ENCODE peak calls at places on chromosomes 16 and 17, in four cellular contexts. T, L, I and G are unnamed samples.

GRCh38 chr17:73420897-73421296 is 109.1 kb upstream of the CDC42EP4 start:
- DNase-seq in I (no peak), L (peak), T (peak), G (no peak)

GRCh38 chr17:7989781-7990655 is 12.4 kb upstream of the GUCY2D start:
- DNase-seq in T (peak), L (peak), I (peak), G (peak)

GRCh38 chr16:47053895-47054294 is 80.4 kb upstream of the DNAJA2 start:
- DNase-seq in T (no peak), L (no peak), I (no peak), G (no peak)

GRCh38 chr17:57097832-57098421 is 12.9 kb downstream of the AKAP1 start:
- DNase-seq in T (no peak), L (no peak), I (no peak), G (no peak)

GRCh38 chr16:85123891-85124635 is 11.8 kb upstream of the CIBAR2 start:
- DNase-seq in I (no peak), T (no peak), L (no peak), G (no peak)

GRCh38 chr16:23595951-23596720 is at the start of gene NDUFAB1:
- DNase-seq in I (peak), T (peak), L (peak), G (peak)

GRCh38 chr17:34146440-34147043 is 108.5 kb upstream of the CCL2 start:
- DNase-seq in L (peak), T (peak), I (no peak), G (peak)

GRCh38 chr17:7294614-7295153 is at the start of gene YBX2:
- DNase-seq in I (no peak), L (peak), T (peak), G (peak)

GRCh38 chr16:2339521-2340484 is 725 bp downstream of the ABCA3 start:
- DNase-seq in I (no peak), L (peak), T (peak), G (peak)

GRCh38 chr16:24993722-24994686 is 21.2 kb downstream of the ARHGAP17 start:
- DNase-seq in T (no peak), I (no peak), L (peak), G (no peak)

GRCh38 chr17:44913676-44914075 is 1.6 kb downstream of the GFAP start:
- DNase-seq in L (peak), T (no peak), I (no peak), G (no peak)

GRCh38 chr16:89873109-89873821 is at the start of gene TCF25:
- DNase-seq in L (peak), T (peak), I (peak), G (peak)

GRCh38 chr16:10940501-10941079 is 1.7 kb downstream of the DEXI start:
- DNase-seq in I (no peak), L (no peak), T (no peak), G (no peak)

GRCh38 chr17:50986989-50987660 is 121.0 kb upstream of the TOB1 start:
- DNase-seq in L (no peak), I (no peak), T (no peak), G (no peak)

GRCh38 chr16:28067604-28068382 is 4.3 kb upstream of the GSG1L start:
- DNase-seq in I (no peak), T (no peak), L (no peak), G (no peak)

GRCh38 chr16:84482001-84482891 is 22.2 kb downstream of the MEAK7 start:
- DNase-seq in T (peak), L (no peak), I (no peak), G (no peak)

GRCh38 chr16:85616608-85617311 is 3.6 kb downstream of the GSE1 start:
- DNase-seq in I (peak), T (peak), L (no peak), G (peak)

GRCh38 chr16:84278968-84279367 is 15.7 kb upstream of the WFDC1 start:
- DNase-seq in T (no peak), L (no peak), I (no peak), G (no peak)

GRCh38 chr17:32907583-32907982 is 20.4 kb upstream of the TMEM98 start:
- DNase-seq in L (no peak), I (no peak), T (no peak), G (no peak)

GRCh38 chr17:69058165-69058564 is 2.6 kb downstream of the ABCA9 start:
- DNase-seq in I (no peak), L (no peak), T (peak), G (no peak)

GRCh38 chr16:24516900-24517669 is 22.3 kb upstream of the RBBP6 start:
- DNase-seq in I (peak), L (peak), T (peak), G (peak)

GRCh38 chr16:87369796-87370719 is 13.5 kb downstream of the FBXO31 start:
- DNase-seq in I (no peak), T (no peak), L (no peak), G (no peak)

GRCh38 chr17:17757944-17758343 is 76.7 kb downstream of the RAI1 start:
- DNase-seq in I (no peak), T (no peak), L (no peak), G (no peak)

GRCh38 chr16:15993946-15994665 is 44.7 kb downstream of the ABCC1 start:
- DNase-seq in I (no peak), L (no peak), T (no peak), G (no peak)

GRCh38 chr16:82182237-82183003 is 12.4 kb upstream of the MPHOSPH6 start:
- DNase-seq in T (no peak), L (no peak), I (no peak), G (no peak)

GRCh38 chr17:72683506-72684404 is 408.7 kb downstream of the SLC39A11 start:
- DNase-seq in I (no peak), L (no peak), T (no peak), G (no peak)

GRCh38 chr16:30011505-30012480 is 966 bp upstream of the DOC2A start:
- DNase-seq in L (no peak), T (no peak), I (no peak), G (no peak)

DNA sequence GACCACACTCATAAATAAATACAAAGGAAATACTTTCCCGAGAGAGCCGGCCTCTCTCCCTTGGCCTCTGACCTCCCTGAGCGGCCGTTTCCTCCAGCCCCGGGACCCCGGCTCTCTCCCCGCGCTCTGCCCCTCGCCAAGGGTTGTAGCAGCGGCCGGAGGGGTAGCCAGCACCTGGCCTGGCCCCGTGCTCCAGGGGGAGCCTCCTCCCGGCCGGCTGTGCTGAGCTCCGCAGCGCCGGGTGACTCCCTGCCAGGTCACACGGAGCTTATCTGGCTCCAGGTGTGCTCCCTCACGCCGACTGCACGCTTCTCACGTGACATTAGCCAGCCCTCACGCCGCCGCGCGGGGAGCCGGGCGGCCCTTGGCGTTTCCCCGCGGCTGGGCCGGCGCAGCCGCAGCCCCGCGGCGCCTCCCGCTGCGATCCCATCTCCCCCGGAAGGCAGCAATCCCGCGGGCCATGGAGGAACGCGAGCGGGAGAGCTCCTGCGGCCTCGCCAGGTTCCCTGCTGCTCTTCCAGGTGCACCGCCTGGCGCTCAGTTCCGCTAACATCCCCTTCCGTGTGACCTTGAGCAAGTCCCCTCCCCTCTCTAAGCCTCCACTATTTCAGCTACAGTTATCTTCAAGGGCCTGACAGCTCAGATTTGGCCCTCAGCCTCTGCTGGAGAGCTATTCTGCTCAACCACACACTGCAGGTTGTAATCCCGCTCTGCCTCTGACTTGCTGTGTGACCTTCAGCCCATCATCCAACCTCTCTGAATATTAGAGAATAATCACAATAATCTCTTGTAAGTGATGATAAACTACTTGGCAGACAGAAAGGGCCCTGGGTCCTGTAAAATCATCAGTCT is 3.5 kb downstream of the MYO18A start:
- DNase-seq in T (peak), L (peak), I (no peak), G (peak)
- TF ChIP-seq POLR2AphosphoS5 in T (no peak), L (peak), I (no peak), G (peak)

GRCh38 chr17:40448213-40448638 is 5.0 kb downstream of the IGFBP4 start:
- DNase-seq in I (no peak), T (peak), L (no peak), G (no peak)
- TF ChIP-seq SPI1 in I (no peak), T (peak), L (no peak), G (no peak)

GRCh38 chr16:80610489-80611156 is 69.8 kb downstream of the DYNLRB2 start:
- DNase-seq in L (no peak), I (no peak), T (no peak), G (no peak)
- TF ChIP-seq POLR2AphosphoS5 in L (no peak), I (no peak), T (no peak), G (no peak)

GRCh38 chr17:27523712-27524111 is 67.5 kb downstream of the KSR1 start:
- DNase-seq in L (no peak), T (no peak), I (no peak), G (no peak)
- TF ChIP-seq SPI1 in L (no peak), T (no peak), I (no peak), G (no peak)

DNA sequence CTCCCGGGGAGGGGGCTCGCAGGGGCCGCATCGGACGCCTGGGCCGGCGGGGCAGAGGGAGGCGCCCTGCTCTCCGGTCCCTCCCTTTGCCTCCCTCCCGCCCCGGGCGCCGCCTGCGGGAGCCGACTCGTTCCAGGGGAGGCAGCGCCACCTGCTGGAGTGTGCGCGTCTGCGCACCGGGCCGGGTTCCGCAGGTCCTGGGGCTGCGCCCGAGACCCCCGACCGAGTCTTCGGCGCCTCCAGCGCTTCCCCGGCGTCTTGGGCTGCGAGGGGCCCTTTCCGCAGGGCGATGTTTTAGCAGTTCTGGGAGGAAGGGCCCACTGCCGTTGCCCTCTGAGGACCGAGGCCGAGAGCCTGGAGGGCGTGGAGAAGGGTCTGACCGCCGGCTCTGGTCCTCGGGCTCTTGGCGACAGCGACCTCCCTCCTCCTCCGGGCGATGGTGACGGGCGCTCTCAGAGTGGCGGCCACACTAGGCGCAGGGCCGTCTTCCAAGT is 106.3 kb downstream of the SEC14L1 start:
- DNase-seq in T (peak), I (no peak), L (peak), G (peak)
- TF ChIP-seq POLR2AphosphoS5 in T (no peak), I (no peak), L (no peak), G (no peak)

DNA sequence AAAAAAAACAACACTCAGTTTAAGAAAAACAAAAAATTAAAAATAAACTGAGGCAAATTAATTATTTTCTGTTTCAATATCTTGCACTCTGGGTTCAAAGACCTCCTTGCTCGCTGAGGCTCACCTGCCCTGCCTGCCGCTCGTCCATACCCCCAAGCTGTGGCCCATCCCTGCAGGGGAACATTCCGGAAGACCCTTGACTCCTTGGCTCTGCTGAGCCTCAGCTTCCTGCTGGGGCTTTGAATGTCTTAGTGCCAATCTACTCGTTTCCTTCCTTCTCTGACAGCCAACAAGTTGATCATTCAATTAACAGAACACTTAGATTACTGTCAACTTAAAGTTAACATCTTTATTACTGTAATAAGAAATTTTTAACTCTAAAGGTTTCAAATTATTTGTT is 24.3 kb downstream of the G6PC1 start:
- DNase-seq in I (no peak), L (no peak), T (no peak), G (no peak)
- TF ChIP-seq SPI1 in I (no peak), L (no peak), T (no peak), G (no peak)

DNA sequence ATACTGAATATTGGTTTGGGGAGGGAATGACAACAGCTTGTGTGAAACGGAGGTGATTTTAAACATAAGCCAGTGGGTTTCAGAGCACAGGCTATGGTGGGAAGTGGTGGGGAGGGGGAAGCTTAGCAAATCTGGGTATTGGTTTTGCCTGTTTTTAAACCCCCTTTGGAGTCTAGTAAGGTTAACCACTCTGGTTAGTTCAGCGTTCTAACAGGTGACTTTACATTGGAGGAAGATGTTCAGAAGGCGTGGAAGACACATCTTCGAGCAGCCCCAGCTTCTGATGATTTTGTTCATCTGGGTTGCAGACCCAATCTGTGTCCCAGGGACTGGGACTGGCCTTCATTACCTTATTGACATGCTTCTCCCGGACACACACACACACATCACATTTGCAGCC is 90.6 kb downstream of the PRKCA start:
- DNase-seq in T (no peak), I (no peak), L (no peak), G (no peak)
- TF ChIP-seq POLR2AphosphoS5 in T (no peak), I (no peak), L (no peak), G (no peak)

DNA sequence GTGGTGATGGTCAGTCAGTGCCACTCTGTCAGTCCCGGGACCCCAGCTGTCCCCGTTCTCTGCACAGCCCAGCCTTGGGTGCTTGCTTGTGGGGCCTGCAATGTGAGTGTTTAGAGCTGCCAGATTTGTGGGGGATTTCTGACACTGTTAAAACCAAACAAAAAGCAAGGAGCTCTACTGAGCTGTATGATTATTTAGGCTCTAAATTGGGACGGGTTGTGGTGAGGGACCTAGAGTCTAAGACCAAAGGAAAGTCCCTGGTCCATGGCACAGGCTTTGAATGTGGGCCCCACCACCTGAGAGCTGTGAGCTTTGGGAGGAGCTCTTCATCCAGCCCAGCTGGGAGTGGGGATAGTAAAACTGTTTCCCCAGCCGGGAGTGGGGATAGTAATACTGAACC is 63.3 kb downstream of the KSR1 start:
- DNase-seq in I (peak), L (no peak), T (no peak), G (no peak)
- TF ChIP-seq SPI1 in I (no peak), L (no peak), T (no peak), G (no peak)

GRCh38 chr16:183005-183404 is 2.7 kb downstream of the HBQ1 start:
- DNase-seq in L (no peak), T (no peak), I (no peak), G (no peak)

GRCh38 chr16:180101-180920 is at the start of gene HBQ1:
- DNase-seq in T (no peak), L (peak), I (no peak), G (peak)

GRCh38 chr16:181668-182021 is 1.4 kb downstream of the HBQ1 start:
- DNase-seq in I (no peak), T (no peak), L (no peak), G (no peak)

GRCh38 chr16:179431-179830 is 828 bp upstream of the HBQ1 start:
- DNase-seq in T (no peak), I (no peak), L (no peak), G (no peak)

GRCh38 chr16:180921-181667 is 835 bp downstream of the HBQ1 start:
- DNase-seq in T (peak), L (peak), I (peak), G (peak)
- TF ChIP-seq POLR2AphosphoS5 in T (peak), L (no peak), I (no peak), G (no peak)

DNA sequence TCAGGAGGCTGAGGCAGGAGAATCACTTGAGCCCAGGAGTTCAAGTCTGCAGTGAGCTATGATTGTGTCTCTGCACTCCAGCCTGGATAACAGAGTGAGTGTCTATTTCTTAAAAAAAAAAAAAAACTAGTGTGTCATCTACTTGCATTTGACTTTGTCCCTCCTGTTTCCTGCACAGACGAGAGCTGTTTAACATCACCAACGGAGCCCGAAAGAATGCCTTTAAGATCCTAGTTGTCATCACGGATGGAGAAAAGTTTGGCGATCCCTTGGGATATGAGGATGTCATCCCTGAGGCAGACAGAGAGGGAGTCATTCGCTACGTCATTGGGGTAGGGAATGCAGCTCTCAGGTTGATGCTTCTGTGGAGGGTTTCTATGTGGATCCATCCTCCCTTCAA is 13.4 kb downstream of the ITGAM start:
- DNase-seq in L (peak), T (no peak), I (no peak), G (no peak)
- TF ChIP-seq SPI1 in L (no peak), T (no peak), I (no peak), G (no peak)